ENCODE peak calls at places on chromosomes 13 and 19, in ten cellular contexts. Z is nephron progenitor cell, T is EL, G is Daoy, D is NT2/D1, Y is neuronal stem cell, B is endodermal cell, W is AG09309, S is fibroblast of pulmonary artery, R is skeletal muscle cell. E is an unnamed sample.

GRCh38 chr13:28396053-28396452 is 98.9 kb downstream of the FLT1 start:
- DNase-seq in S (peak; percentile 53), W (no peak), G (no peak), B (no peak), D (no peak), T (no peak), Y (no peak), Z (no peak), R (no peak), E (no peak)

GRCh38 chr19:36121486-36122124 is 6.3 kb downstream of the TBCB start:
- DNase-seq in D (no peak), Y (no peak), T (no peak), G (no peak), B (no peak), S (no peak), R (no peak), Z (no peak), W (no peak), E (no peak)

GRCh38 chr19:32823747-32824102 is 45.8 kb downstream of the SLC7A9 start:
- DNase-seq in T (no peak), D (no peak), R (no peak), S (no peak), W (no peak), B (no peak), Y (no peak), Z (no peak), G (no peak), E (no peak)

GRCh38 chr19:46416077-46416709 is 2.8 kb upstream of the CCDC8 start:
- DNase-seq in W (no peak), Y (peak; percentile 95), G (peak; percentile 88), B (peak; percentile 97), Z (peak; percentile 99), R (peak; percentile 67), S (peak; percentile 91), D (peak; percentile 87), T (peak; percentile 87), E (no peak)

GRCh38 chr19:45515081-45515624 is 7.9 kb downstream of the VASP start:
- DNase-seq in W (no peak), Y (no peak), R (no peak), S (no peak), G (peak; percentile 41), D (no peak), Z (no peak), T (no peak), B (no peak), E (no peak)

GRCh38 chr13:40484981-40485380 is 181.5 kb downstream of the FOXO1 start:
- DNase-seq in G (no peak), W (no peak), D (no peak), Z (no peak), T (no peak), S (no peak), Y (no peak), R (no peak), B (no peak), E (no peak)

GRCh38 chr19:55220525-55220924 is 8.0 kb downstream of the TMEM86B start:
- DNase-seq in D (no peak), B (peak; percentile 82), Y (no peak), G (no peak), S (no peak), T (no peak), R (no peak), W (no peak), Z (peak; percentile 55), E (no peak)

GRCh38 chr19:28519950-28520861 is 692.7 kb downstream of the UQCRFS1 start:
- DNase-seq in B (no peak), Y (no peak), W (no peak), D (no peak), G (peak; percentile 74), S (no peak), T (no peak), Z (peak; percentile 43), R (peak; percentile 13), E (no peak)

GRCh38 chr19:51407631-51408131 is 9.8 kb downstream of the SIGLEC10 start:
- DNase-seq in B (peak; percentile 83), Y (no peak), S (peak; percentile 39), D (no peak), T (peak; percentile 37), W (no peak), Z (no peak), G (peak; percentile 52), R (no peak), E (no peak)

GRCh38 chr13:27183561-27184147 is 12.0 kb upstream of the USP12 start:
- DNase-seq in T (peak; percentile 27), S (peak; percentile 65), B (no peak), D (no peak), R (no peak), W (no peak), G (no peak), Y (no peak), Z (no peak), E (no peak)

GRCh38 chr19:6239401-6239844 is 40.4 kb downstream of the MLLT1 start:
- DNase-seq in T (no peak), W (no peak), D (no peak), Z (no peak), R (no peak), Y (no peak), B (no peak), G (peak; percentile 73), S (peak; percentile 59), E (no peak)

GRCh38 chr19:5131866-5132561 is 163.1 kb downstream of the KDM4B start:
- DNase-seq in R (no peak), Z (no peak), D (no peak), B (no peak), S (no peak), G (no peak), T (no peak), Y (peak; percentile 49), W (no peak), E (no peak)

GRCh38 chr13:66995366-66995663 is 234.8 kb downstream of the PCDH9 start:
- DNase-seq in R (no peak), Y (no peak), S (no peak), B (no peak), W (no peak), D (no peak), G (no peak), T (no peak), Z (no peak), E (no peak)

GRCh38 chr13:49690133-49690989 is 925 bp downstream of the EBPL start:
- DNase-seq in G (peak; percentile 15), D (no peak), Z (no peak), R (no peak), W (no peak), T (peak; percentile 64), Y (no peak), B (no peak), S (peak; percentile 75), E (no peak)

GRCh38 chr19:2719910-2720776 is 1.0 kb downstream of the DIRAS1 start:
- DNase-seq in Y (no peak), R (no peak), T (peak; percentile 25), Z (peak; percentile 29), B (peak; percentile 87), W (no peak), G (peak; percentile 43), D (no peak), S (no peak), E (no peak)

E was measured in non-pigmented ciliary epithelial cell.